ENCODE peak calls at places on chromosomes 3 and 15, in six cellular contexts. X is uterus, P is K562, F is HepG2, M is GM12891, L is A549. E is an unnamed sample.

GRCh38 chr3:148791296-148791695 is 36.3 kb upstream of the CPB1 start:
- DNase-seq in F (no peak), P (no peak), L (no peak), X (no peak), M (no peak), E (no peak)

GRCh38 chr15:41698779-41699178 is 38.6 kb downstream of the MGA start:
- DNase-seq in F (no peak), P (no peak), X (no peak), L (no peak), M (no peak), E (peak)

GRCh38 chr3:161977063-161977462 is 480.5 kb downstream of the OTOL1 start:
- DNase-seq in X (no peak), P (no peak), F (no peak), M (no peak), L (no peak), E (no peak)

GRCh38 chr15:98881526-98882517 is 125.8 kb downstream of the PGPEP1L start:
- DNase-seq in F (peak), X (no peak), L (peak), M (peak), P (peak), E (no peak)

GRCh38 chr15:35321926-35322325 is 224.0 kb downstream of the DPH6 start:
- DNase-seq in X (no peak), M (no peak), P (no peak), L (no peak), F (no peak), E (no peak)

GRCh38 chr3:7766530-7766929 is 735.1 kb upstream of the LMCD1 start:
- DNase-seq in F (no peak), L (no peak), X (no peak), M (no peak), P (no peak), E (no peak)

GRCh38 chr3:50825841-50826240 is 151.1 kb downstream of the DOCK3 start:
- DNase-seq in L (no peak), X (no peak), P (no peak), F (no peak), M (no peak), E (no peak)

GRCh38 chr15:70726753-70727152 is 36.6 kb downstream of the UACA start:
- DNase-seq in M (no peak), L (no peak), P (no peak), X (no peak), F (no peak), E (no peak)

GRCh38 chr15:50144342-50145120 is 25.5 kb upstream of the ATP8B4 start:
- DNase-seq in M (no peak), L (no peak), X (no peak), F (no peak), P (no peak), E (no peak)

GRCh38 chr15:68515371-68516095 is 63.3 kb upstream of the CORO2B start:
- DNase-seq in L (no peak), F (no peak), X (no peak), P (no peak), M (no peak), E (no peak)

GRCh38 chr3:43584043-43584826 is 37.6 kb downstream of the ANO10 start:
- DNase-seq in L (no peak), F (no peak), X (no peak), P (peak), M (no peak), E (no peak)

GRCh38 chr3:109057616-109058015 is 60.3 kb downstream of the MORC1 start:
- DNase-seq in X (no peak), P (no peak), L (no peak), F (no peak), M (no peak), E (no peak)

GRCh38 chr3:42129014-42129953 is 38.1 kb downstream of the TRAK1 start:
- DNase-seq in X (no peak), P (no peak), L (peak), F (peak), M (no peak), E (no peak)

GRCh38 chr3:120708408-120708807 is 26.4 kb upstream of the HGD start:
- DNase-seq in M (no peak), X (no peak), P (no peak), L (no peak), F (no peak), E (no peak)

GRCh38 chr15:72487070-72487797 is 13.1 kb downstream of the ARIH1 start:
- DNase-seq in F (no peak), M (no peak), P (no peak), X (no peak), L (no peak), E (no peak)

GRCh38 chr3:112770026-112770626 is 76.5 kb downstream of the CD200R1L start:
- DNase-seq in X (no peak), L (peak), P (peak), F (no peak), M (no peak), E (no peak)

GRCh38 chr15:58264068-58264971 is 126.1 kb downstream of the AQP9 start:
- DNase-seq in P (no peak), M (no peak), L (no peak), F (no peak), X (no peak), E (no peak)

GRCh38 chr3:170128259-170128976 is 53.1 kb downstream of the PHC3 start:
- DNase-seq in X (no peak), M (peak), P (no peak), L (no peak), F (no peak), E (no peak)

GRCh38 chr3:42266085-42266484 is at the start of gene CCK:
- DNase-seq in M (no peak), L (no peak), X (no peak), P (no peak), F (no peak), E (no peak)

DNA sequence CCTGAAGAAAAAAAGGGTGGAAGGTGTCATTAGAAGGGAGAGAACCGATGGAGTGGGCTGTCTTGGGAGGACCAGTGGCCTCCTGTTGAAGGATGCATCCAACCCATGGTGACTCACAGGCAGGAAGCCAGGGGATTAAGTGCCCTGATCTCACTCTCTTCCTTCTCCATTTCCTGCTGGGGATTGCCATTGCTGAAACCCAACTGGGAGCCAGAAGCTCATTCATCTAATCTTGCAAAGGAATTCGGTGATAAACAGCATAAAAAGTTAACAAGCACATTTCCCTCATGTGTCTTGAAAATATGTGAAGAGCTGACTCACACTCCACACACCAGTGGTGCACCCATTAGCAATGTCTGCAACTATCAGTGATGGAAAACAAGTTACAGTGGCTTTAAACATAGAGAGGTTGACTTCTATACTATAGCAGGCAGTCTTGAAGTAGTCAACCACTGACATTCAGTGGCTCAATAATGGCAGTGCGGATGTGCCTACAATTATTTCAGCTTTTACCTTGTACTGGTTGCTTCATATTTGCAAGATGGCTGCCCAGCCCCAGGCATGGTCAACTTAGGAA is 12.8 kb upstream of the CSRNP1 start:
- DNase-seq in M (no peak), L (peak), X (no peak), F (no peak), P (no peak), E (peak)
- TF ChIP-seq POLR2A in M (no peak), L (no peak), X (no peak), F (no peak), P (no peak), E (no peak)

DNA sequence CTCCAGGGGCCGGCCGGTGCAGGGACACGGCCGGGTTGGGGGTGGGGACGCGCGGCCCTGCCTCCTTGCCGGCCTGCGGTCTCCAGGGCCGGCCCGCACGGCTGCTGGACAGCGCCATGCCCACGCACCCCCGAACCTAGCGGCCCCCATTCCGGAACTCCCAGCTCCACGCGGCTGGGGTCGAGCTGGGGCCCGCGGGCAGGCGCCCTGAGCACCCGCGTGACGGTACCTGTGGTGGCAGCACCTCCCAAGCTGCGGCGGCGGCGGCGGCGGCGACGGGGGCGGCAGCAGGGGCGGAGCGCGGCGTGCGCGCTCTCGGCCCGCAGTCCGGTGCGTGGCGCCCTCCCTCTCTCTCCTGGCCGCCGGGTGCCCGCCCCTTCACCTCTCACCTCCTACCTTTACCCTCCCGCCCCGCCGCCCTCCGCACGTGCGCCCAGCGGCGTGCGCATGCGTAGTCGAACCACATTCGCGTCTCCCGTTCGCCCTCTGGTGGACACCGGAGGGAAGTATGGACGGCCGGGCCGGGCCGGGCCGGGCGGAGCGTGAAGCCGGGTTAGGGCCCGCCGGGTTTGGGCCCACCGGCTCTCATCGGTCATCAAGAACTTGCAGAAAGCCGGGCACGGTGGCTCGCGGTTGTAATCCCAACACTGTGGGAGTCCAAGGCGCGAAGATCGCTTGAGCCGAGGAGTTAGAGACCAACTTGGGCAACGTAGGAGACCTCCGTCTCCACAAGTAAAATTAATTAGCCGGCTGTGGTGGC is at the start of gene SCAP:
- DNase-seq in X (peak), M (peak), L (peak), F (peak), P (peak), E (peak)
- TF ChIP-seq POLR2A in X (peak), M (no peak), L (peak), F (no peak), P (peak), E (peak)

DNA sequence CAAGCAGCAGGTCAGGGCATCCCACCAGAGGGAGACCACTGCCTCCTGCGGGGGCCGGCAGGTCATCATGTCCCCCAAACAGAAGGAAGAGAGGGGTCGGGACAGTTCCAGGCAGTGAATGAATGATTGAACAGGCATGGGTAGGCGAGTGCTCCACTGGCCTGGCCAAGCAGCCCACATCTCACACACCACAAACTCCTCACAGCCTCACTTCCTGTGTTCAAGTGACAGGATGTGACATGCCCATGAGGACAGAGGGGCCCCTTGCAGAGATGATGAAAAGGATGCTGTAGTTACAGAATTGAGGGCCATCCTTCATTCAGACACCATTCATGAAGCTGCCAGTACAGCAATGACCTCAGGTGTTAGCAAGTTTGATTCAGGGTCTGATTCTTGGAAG is 3.7 kb downstream of the IQSEC1 start:
- DNase-seq in F (no peak), L (no peak), P (no peak), M (peak), X (no peak), E (no peak)
- TF ChIP-seq POLR2A in F (no peak), L (no peak), P (no peak), M (peak), X (no peak), E (no peak)

DNA sequence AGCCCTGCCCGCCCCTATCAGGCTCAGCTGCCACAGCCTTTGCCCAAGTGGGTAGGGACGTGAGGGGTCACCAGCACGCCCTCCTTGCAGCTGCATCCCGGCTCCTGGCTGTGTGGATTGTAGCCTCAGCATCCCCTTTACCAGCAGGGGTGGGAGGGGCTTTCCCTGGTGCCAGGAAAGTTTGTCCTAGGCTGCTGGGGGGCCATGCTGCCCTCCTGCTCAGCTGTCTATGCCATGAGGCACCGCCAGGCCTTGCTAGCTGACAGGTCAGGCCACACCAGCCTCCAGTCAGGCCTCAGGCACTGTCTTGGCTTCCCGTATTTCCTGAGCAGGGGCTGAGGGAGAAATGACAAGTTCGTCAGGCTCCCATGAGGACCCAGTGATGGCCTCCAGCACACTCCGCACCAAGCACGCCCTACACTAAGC is 32.3 kb downstream of the TKT start:
- DNase-seq in M (no peak), L (no peak), F (no peak), P (no peak), X (no peak), E (no peak)
- TF ChIP-seq POLR2A in M (no peak), L (no peak), F (no peak), P (no peak), X (no peak), E (no peak)

GRCh38 chr3:127472506-127472905 is 118.0 kb downstream of the TPRA1 start:
- DNase-seq in P (no peak), M (no peak), L (no peak), F (no peak), X (no peak), E (no peak)
- TF ChIP-seq POLR2A in P (no peak), M (no peak), L (no peak), F (no peak), X (no peak), E (no peak)

GRCh38 chr3:171812811-171813210 is 2.5 kb upstream of the PLD1 start:
- DNase-seq in P (no peak), M (no peak), F (no peak), L (no peak), X (no peak), E (no peak)

GRCh38 chr3:171811913-171812321 is 1.6 kb upstream of the PLD1 start:
- DNase-seq in L (peak), M (no peak), F (no peak), X (peak), P (no peak), E (no peak)

GRCh38 chr3:171811059-171811912 is 1.0 kb upstream of the PLD1 start:
- DNase-seq in L (peak), M (no peak), P (peak), F (peak), X (peak), E (no peak)

GRCh38 chr3:171809513-171810277 is 588 bp downstream of the PLD1 start:
- DNase-seq in M (peak), X (peak), P (peak), L (peak), F (peak), E (peak)

DNA sequence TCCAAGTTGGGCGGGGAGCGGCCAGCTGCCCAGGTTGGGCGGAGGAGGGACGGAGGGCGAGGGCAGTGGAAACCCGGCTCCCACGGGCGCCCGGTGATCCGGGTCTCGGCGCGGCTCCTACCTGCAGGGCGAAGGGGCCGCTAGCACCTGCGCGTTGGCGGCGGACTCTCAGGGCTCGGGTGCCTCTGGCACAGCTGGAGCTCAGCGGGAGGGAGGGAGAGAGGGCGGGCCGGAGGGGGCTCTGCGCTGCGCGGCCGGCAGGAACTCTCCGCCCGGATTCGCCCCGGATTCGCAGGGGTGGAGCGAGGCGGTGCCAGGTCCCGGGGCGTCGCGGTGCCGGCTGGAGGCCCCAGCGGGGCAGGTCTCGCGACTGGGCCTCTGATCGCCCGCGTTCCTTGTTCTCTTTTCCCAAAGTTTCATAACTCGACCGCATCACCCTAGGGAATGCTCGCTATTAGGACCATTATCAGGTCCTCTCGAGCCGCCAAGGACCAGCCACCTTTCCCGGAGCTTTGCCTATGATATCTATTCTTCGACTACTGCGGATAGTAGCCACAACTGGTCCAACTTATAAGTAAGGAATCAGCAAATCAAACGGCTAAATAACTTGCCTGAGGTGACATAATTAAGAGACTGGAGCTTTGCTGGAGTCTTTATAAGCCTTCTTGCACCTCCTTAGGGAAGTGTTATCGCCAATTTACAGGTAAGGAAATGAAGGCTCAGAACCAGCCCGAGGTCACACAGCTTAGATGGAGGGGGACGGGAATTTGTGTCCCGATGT is at the start of gene PLD1:
- DNase-seq in P (peak), X (no peak), L (peak), M (peak), F (peak), E (peak)
- TF ChIP-seq POLR2A in P (peak), X (peak), L (peak), M (no peak), F (peak), E (no peak)

GRCh38 chr15:67079361-67079760 is 14.0 kb downstream of the SMAD3 start:
- DNase-seq in X (no peak), F (no peak), M (no peak), P (no peak), L (no peak), E (no peak)

GRCh38 chr15:67077641-67078215 is 12.3 kb downstream of the SMAD3 start:
- DNase-seq in F (no peak), M (no peak), X (no peak), P (no peak), L (no peak), E (no peak)

GRCh38 chr15:67072951-67073350 is 7.5 kb downstream of the SMAD3 start:
- DNase-seq in F (no peak), M (no peak), P (no peak), L (no peak), X (no peak), E (no peak)

GRCh38 chr15:67074886-67075229 is 9.5 kb downstream of the SMAD3 start:
- DNase-seq in X (no peak), M (no peak), P (no peak), F (no peak), L (no peak), E (no peak)

GRCh38 chr15:67076147-67076843 is 10.9 kb downstream of the SMAD3 start:
- DNase-seq in X (no peak), M (no peak), L (peak), P (peak), F (no peak), E (no peak)
- TF ChIP-seq POLR2A in X (no peak), M (peak), L (no peak), P (no peak), F (no peak), E (no peak)

E was measured in H54.